ENCODE peak calls at places on chromosomes 16 and 17, in eight cellular contexts. T is HEK293T; F is G401; H is mesenchymal stem cell; I is T1000; C is body of pancreas; N is stimulated activated naive B cell treated with anti-CD40 and anti-IgM and Interleukin-4, amounts not matched to agents 10 μg/mL and 1 μg/mL and 100 μg/mL, for 72 hours; D is kidney glomerular epithelial cell. G is an unnamed sample.

GRCh38 chr17:22469941-22470340 is 777.6 kb downstream of the KCNJ18 start:
- DNase-seq in N (no peak), T (no peak), D (no peak), C (no peak), I (no peak), F (no peak), H (no peak), G (no peak)

GRCh38 chr16:66274335-66275110 is 92.0 kb upstream of the CDH5 start:
- DNase-seq in D (peak), I (no peak), C (no peak), N (no peak), F (no peak), H (no peak), T (no peak), G (peak)

GRCh38 chr16:85376292-85377095 is 236.6 kb upstream of the GSE1 start:
- DNase-seq in F (peak), D (no peak), I (no peak), H (no peak), C (peak), N (no peak), T (no peak), G (no peak)

GRCh38 chr16:12626411-12626810 is 177.3 kb downstream of the CPPED1 start:
- DNase-seq in C (no peak), H (no peak), D (no peak), F (no peak), I (no peak), N (no peak), T (no peak), G (no peak)

GRCh38 chr16:56226840-56227525 is 35.7 kb downstream of the GNAO1 start:
- DNase-seq in F (peak), T (no peak), I (no peak), C (no peak), D (no peak), N (no peak), H (no peak), G (no peak)

GRCh38 chr17:70775667-70776066 is 606.3 kb downstream of the KCNJ2 start:
- DNase-seq in I (no peak), D (no peak), C (no peak), H (no peak), N (no peak), F (no peak), T (no peak), G (no peak)

GRCh38 chr17:2289878-2290478 is 13.6 kb downstream of the SMG6 start:
- DNase-seq in I (no peak), N (no peak), T (no peak), C (no peak), H (no peak), F (no peak), D (no peak), G (no peak)

GRCh38 chr17:42676424-42677011 is at the start of gene PLEKHH3:
- DNase-seq in I (no peak), T (peak), N (no peak), C (no peak), D (no peak), F (no peak), H (no peak), G (no peak)

GRCh38 chr17:43753488-43754129 is 5.0 kb downstream of the SOST start:
- DNase-seq in T (no peak), H (no peak), D (no peak), N (no peak), F (no peak), C (no peak), I (no peak), G (peak)

GRCh38 chr16:84735846-84736586 is 36.2 kb downstream of the USP10 start:
- DNase-seq in F (peak), N (no peak), T (no peak), D (no peak), C (peak), I (no peak), H (no peak), G (peak)

GRCh38 chr17:14320734-14321475 is 20.0 kb downstream of the HS3ST3B1 start:
- DNase-seq in I (no peak), T (no peak), N (no peak), C (no peak), D (no peak), H (no peak), F (peak), G (no peak)

GRCh38 chr17:5260542-5260941 is 21.5 kb upstream of the RABEP1 start:
- DNase-seq in C (no peak), I (no peak), T (no peak), F (no peak), D (no peak), N (no peak), H (no peak), G (no peak)

GRCh38 chr16:1781758-1782407 is 488 bp downstream of the SPSB3 start:
- DNase-seq in T (no peak), C (no peak), I (no peak), N (no peak), F (no peak), H (peak), D (no peak), G (peak)

GRCh38 chr17:64964796-64965195 is 45.5 kb upstream of the LRRC37A3 start:
- DNase-seq in T (no peak), F (peak), N (no peak), I (no peak), C (no peak), H (no peak), D (peak), G (no peak)

GRCh38 chr16:66366433-66367299 is at the start of gene CDH5:
- DNase-seq in C (no peak), N (no peak), I (no peak), F (peak), T (no peak), D (no peak), H (no peak), G (no peak)

GRCh38 chr16:55189975-55190636 is 133.9 kb upstream of the IRX6 start:
- DNase-seq in T (no peak), H (no peak), C (no peak), N (no peak), I (no peak), D (no peak), F (no peak), G (no peak)

GRCh38 chr16:30585022-30585399 is 486 bp downstream of the ZNF785 start:
- DNase-seq in T (no peak), C (no peak), I (no peak), F (no peak), N (no peak), D (no peak), H (no peak), G (no peak)

GRCh38 chr16:6682142-6682811 is 650.4 kb upstream of the RBFOX1 start:
- DNase-seq in H (no peak), F (peak), T (peak), N (no peak), C (peak), I (no peak), D (no peak), G (peak)

GRCh38 chr17:72284806-72285205 is 164.0 kb downstream of the SOX9 start:
- DNase-seq in H (no peak), C (no peak), T (no peak), I (no peak), D (no peak), F (no peak), N (no peak), G (no peak)

GRCh38 chr17:49433000-49433694 is 18.5 kb upstream of the PHB1 start:
- DNase-seq in T (no peak), D (no peak), F (no peak), C (no peak), H (no peak), I (no peak), N (no peak), G (no peak)

GRCh38 chr16:27291722-27292240 is 22.0 kb upstream of the IL4R start:
- DNase-seq in H (no peak), D (no peak), T (no peak), C (no peak), I (no peak), F (no peak), N (no peak), G (no peak)

GRCh38 chr17:2853722-2854580 is 57.7 kb downstream of the RAP1GAP2 start:
- DNase-seq in N (no peak), H (peak), I (no peak), T (peak), D (no peak), C (peak), F (peak), G (peak)

G was measured in LoVo.